ENCODE peak calls at places on chromosomes 3 and 15, in eight cellular contexts. Y is upper lobe of right lung; H is right lobe of liver; B is tibial nerve; K is CD4-positive, alpha-beta T cell; P is activated CD8-positive, alpha-beta T cell treated with anti-CD3 and anti-CD28 coated beads for 36 hours; X is AG10803; L is WERI-Rb-1. Z is an unnamed sample.

GRCh38 chr3:159616234-159616825 is 372.3 kb upstream of the IL12A start:
- DNase-seq in P (no peak), H (peak; percentile 67), L (peak; percentile 44), B (no peak), K (no peak), X (peak; percentile 66), Y (peak; percentile 68), Z (no peak)

GRCh38 chr15:88708256-88709054 is 69.6 kb downstream of the ISG20 start:
- DNase-seq in Y (no peak), K (no peak), H (no peak), B (no peak), X (peak; percentile 15), L (no peak), P (no peak), Z (no peak)

GRCh38 chr15:74314897-74315438 is 52.5 kb downstream of the CYP11A1 start:
- DNase-seq in Y (no peak), H (no peak), X (no peak), P (peak; percentile 84), K (peak; percentile 4), L (peak; percentile 16), B (no peak), Z (no peak)

GRCh38 chr3:97232635-97233034 is 418.2 kb downstream of the EPHA6 start:
- DNase-seq in B (no peak), K (no peak), H (no peak), P (no peak), L (no peak), X (no peak), Y (no peak), Z (no peak)

GRCh38 chr3:171186383-171186782 is 159.9 kb upstream of the SLC2A2 start:
- DNase-seq in P (no peak), K (no peak), Y (no peak), L (no peak), H (no peak), B (no peak), X (peak; percentile 58), Z (no peak)

GRCh38 chr15:80093854-80094418 is 34.5 kb downstream of the ZFAND6 start:
- DNase-seq in K (no peak), B (no peak), Y (peak; percentile 69), H (peak; percentile 55), X (no peak), L (peak; percentile 15), P (peak; percentile 53), Z (no peak)

GRCh38 chr3:47634996-47635395 is 56.3 kb upstream of the CSPG5 start:
- DNase-seq in Y (no peak), P (no peak), H (no peak), K (no peak), B (no peak), L (no peak), X (no peak), Z (no peak)

GRCh38 chr15:25905140-25905539 is 42.0 kb upstream of the ATP10A start:
- DNase-seq in B (no peak), Y (peak; percentile 72), K (no peak), X (peak; percentile 95), L (no peak), P (peak; percentile 61), H (no peak), Z (no peak)

GRCh38 chr3:38627956-38628355 is 21.5 kb downstream of the SCN5A start:
- DNase-seq in P (peak; percentile 51), K (no peak), Y (no peak), H (no peak), B (no peak), X (no peak), L (peak; percentile 67), Z (no peak)

GRCh38 chr3:170499562-170500156 is 81.0 kb downstream of the CLDN11 start:
- DNase-seq in B (peak; percentile 21), L (peak; percentile 32), X (peak; percentile 89), P (peak; percentile 34), Y (no peak), H (peak; percentile 76), K (no peak), Z (no peak)

GRCh38 chr15:55133972-55134371 is 62.8 kb downstream of the RSL24D1 start:
- DNase-seq in H (no peak), Y (no peak), K (no peak), X (no peak), L (no peak), P (no peak), B (no peak), Z (no peak)

GRCh38 chr3:102510663-102511062 is 75.8 kb downstream of the ZPLD1 start:
- DNase-seq in P (no peak), K (no peak), H (no peak), X (no peak), L (no peak), B (no peak), Y (no peak), Z (no peak)

GRCh38 chr3:127003175-127003555 is 20.2 kb downstream of the PLXNA1 start:
- DNase-seq in L (no peak), Y (no peak), K (no peak), X (no peak), H (no peak), P (no peak), B (no peak), Z (no peak)

GRCh38 chr3:127001486-127002194 is 18.7 kb downstream of the PLXNA1 start:
- DNase-seq in B (no peak), Y (no peak), K (no peak), P (no peak), L (no peak), H (no peak), X (no peak), Z (no peak)

GRCh38 chr3:127003601-127004280 is 20.8 kb downstream of the PLXNA1 start:
- DNase-seq in Y (no peak), L (no peak), P (no peak), X (no peak), K (no peak), H (no peak), B (no peak), Z (no peak)

GRCh38 chr3:127000792-127001191 is 17.9 kb downstream of the PLXNA1 start:
- DNase-seq in X (no peak), H (no peak), L (no peak), K (no peak), P (no peak), Y (no peak), B (no peak), Z (no peak)

DNA sequence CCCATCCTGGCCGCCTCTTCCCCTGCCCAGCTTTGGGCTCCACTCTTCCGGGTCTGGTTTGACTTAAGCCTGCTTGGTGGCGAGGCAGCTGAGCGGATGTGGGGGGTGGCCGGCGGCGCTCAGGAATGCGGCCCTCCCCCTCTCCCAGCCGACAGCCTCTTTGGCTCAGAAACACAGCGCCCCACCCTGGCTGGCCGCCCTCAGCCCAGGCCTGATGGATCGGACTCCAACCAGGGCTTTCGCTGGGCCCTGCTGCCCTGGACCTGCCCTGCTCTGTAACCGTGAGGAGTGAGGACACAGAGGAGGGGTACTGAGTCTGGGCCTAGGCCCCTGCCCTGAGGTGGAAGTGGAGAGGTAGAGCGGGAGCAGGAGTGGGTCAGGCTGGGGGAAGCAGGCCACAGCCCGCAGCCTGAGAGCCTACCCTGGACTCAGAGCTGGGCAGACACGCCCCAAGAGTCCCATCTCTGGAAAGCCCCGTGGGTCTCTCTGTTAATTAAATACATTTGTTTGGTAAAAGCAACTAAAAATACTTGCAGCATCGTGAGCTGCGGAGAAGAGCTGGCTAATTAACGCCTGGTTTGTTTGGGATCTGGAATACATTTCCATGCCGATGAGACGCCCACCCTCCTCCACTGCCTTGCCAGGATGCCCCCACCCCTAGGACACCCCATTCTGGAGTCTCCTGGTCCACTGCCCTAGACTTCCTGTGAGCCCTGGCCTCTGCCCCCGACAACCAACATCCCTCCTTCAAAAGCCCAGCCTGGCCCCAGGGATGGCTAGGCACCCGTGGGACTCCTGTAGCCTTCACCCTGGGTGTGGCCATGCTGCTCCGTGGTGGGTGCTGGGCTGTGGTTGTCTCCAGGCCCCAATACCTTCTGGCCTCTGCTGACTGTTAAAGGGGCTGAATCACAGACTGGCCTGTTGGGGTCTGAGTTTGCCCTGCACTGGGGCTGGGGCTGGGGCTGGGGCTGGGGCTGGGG is 19.6 kb downstream of the PLXNA1 start:
- DNase-seq in L (peak; percentile 90), H (peak; percentile 59), P (peak; percentile 19), Y (peak; percentile 93), K (no peak), B (peak; percentile 74), X (peak; percentile 96), Z (no peak)
- TF ChIP-seq CTCF in L (peak; percentile 82), H (peak; percentile 30), P (no peak), Y (peak; percentile 50), K (no peak), B (peak; percentile 75), X (peak; percentile 47), Z (no peak)

DNA sequence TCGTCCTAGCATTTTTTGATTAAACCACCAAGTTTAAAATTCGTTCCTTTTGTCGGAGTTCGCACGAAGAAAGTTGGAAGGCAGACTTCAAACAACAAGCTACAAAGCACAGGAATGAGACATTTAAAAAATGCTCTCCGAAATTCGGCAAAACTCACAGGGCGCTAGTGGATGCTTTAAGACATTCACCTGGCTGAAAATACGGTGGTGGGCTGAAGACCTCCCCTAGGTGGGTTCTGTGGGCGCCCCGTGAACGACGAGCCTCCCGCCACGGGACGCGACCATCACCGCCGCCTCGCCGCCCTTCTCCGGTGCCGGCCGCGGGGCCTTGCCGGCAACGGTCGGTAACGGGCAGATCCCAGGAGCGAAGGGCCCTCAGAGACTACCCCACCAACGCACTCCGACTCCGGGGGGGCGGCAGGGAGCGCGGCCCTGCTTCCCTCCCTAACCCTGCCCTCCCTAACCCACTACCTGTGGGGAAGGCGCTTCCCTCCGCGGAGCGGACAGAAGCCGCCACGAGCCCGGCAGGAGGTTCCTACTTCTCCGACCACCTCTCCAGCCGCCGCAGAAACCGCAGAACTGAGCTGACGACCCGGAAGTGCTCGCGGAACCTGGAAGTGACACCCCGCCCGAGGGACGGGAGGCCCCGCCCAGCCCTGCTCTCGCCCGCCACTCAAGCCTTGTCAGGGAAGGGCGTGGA is at the start of gene GTF2A2:
- DNase-seq in L (peak; percentile 97), X (peak; percentile 90), B (peak; percentile 84), H (peak; percentile 97), Y (peak; percentile 98), K (peak; percentile 89), P (peak; percentile 97), Z (peak; percentile 94)
- TF ChIP-seq CTCF in L (no peak), X (no peak), B (peak; percentile 5), H (no peak), Y (no peak), K (no peak), P (no peak), Z (no peak)

GRCh38 chr3:150410311-150411105 is 2.4 kb downstream of the TSC22D2 start:
- DNase-seq in Y (peak; percentile 71), P (peak; percentile 62), B (no peak), L (peak; percentile 33), X (no peak), K (peak; percentile 28), H (peak; percentile 70), Z (peak; percentile 35)
- TF ChIP-seq CTCF in Y (no peak), P (no peak), B (peak; percentile 8), L (no peak), X (no peak), K (no peak), H (no peak), Z (no peak)

GRCh38 chr3:191414286-191414685 is 46.7 kb upstream of the PYDC2 start:
- DNase-seq in X (peak; percentile 14), L (no peak), P (no peak), Y (no peak), H (no peak), B (no peak), K (no peak), Z (no peak)
- TF ChIP-seq CTCF in X (no peak), L (no peak), P (no peak), Y (no peak), H (no peak), B (no peak), K (no peak), Z (no peak)

Z was measured in natural killer cell.